ENCODE peak calls at places on chromosomes 4 and X, in nine cellular contexts. O is fibroblast of lung, R is epithelial cell of esophagus, N is mammary epithelial cell, G is right lobe of liver, K is nephron progenitor cell, B is choroid plexus epithelial cell, F is lower leg skin, T is upper lobe of left lung. D is an unnamed sample.

GRCh38 chr4:15868065-15868464 is 70.5 kb downstream of the FGFBP1 start:
- DNase-seq in G (no peak), B (peak; percentile 12), R (peak; percentile 34), K (no peak), N (no peak), T (no peak), F (no peak), O (no peak), D (no peak)

GRCh38 chrX:78886550-78886949 is 58.6 kb upstream of the P2RY10 start:
- DNase-seq in O (no peak), G (no peak), K (no peak), B (peak; percentile 25), T (no peak), F (no peak), N (no peak), R (peak; percentile 1), D (no peak)

GRCh38 chr4:101175896-101176676 is 171.2 kb downstream of the PPP3CA start:
- DNase-seq in G (no peak), N (no peak), T (no peak), F (no peak), B (no peak), R (no peak), K (no peak), O (no peak), D (no peak)

GRCh38 chr4:181548873-181549541 is 694.2 kb upstream of the TENM3 start:
- DNase-seq in T (no peak), G (no peak), R (peak; percentile 84), F (no peak), B (peak; percentile 82), K (no peak), O (peak; percentile 91), N (peak; percentile 79), D (no peak)

GRCh38 chr4:97910005-97910404 is 233.3 kb downstream of the STPG2 start:
- DNase-seq in F (no peak), G (no peak), B (peak; percentile 0), K (no peak), T (no peak), N (no peak), R (peak; percentile 38), O (no peak), D (no peak)

GRCh38 chrX:11470231-11470630 is 177.0 kb downstream of the AMELX start:
- DNase-seq in O (peak; percentile 84), T (no peak), K (no peak), R (peak; percentile 42), N (peak; percentile 66), B (peak; percentile 89), F (no peak), G (no peak), D (no peak)

GRCh38 chr4:23068756-23069155 is 376.0 kb downstream of the GBA3 start:
- DNase-seq in F (no peak), T (no peak), B (no peak), O (no peak), N (no peak), R (no peak), K (no peak), G (no peak), D (no peak)

GRCh38 chr4:116118216-116118615 is 967.2 kb downstream of the TRAM1L1 start:
- DNase-seq in F (no peak), T (no peak), G (no peak), O (no peak), K (no peak), R (no peak), B (peak; percentile 8), N (no peak), D (no peak)

GRCh38 chrX:68795741-68796140 is 33.1 kb upstream of the EFNB1 start:
- DNase-seq in G (no peak), K (no peak), F (no peak), O (no peak), R (no peak), N (no peak), B (no peak), T (no peak), D (no peak)

GRCh38 chrX:22730542-22730941 is 269.2 kb upstream of the DDX53 start:
- DNase-seq in O (no peak), N (no peak), F (no peak), R (no peak), G (no peak), T (no peak), K (no peak), B (no peak), D (no peak)

GRCh38 chrX:121365572-121366161 is 318.3 kb downstream of the GLUD2 start:
- DNase-seq in F (no peak), O (no peak), T (no peak), R (no peak), B (no peak), N (no peak), K (no peak), G (no peak), D (no peak)

GRCh38 chr4:151417164-151417571 is 8.2 kb downstream of the FHIP1A start:
- DNase-seq in O (no peak), R (peak; percentile 90), B (peak; percentile 29), K (no peak), T (no peak), N (peak; percentile 80), F (no peak), G (no peak), D (no peak)

GRCh38 chrX:70168238-70169188 is 8.8 kb upstream of the DGAT2L6 start:
- DNase-seq in F (no peak), O (peak; percentile 66), B (peak; percentile 62), G (no peak), R (peak; percentile 38), T (no peak), K (peak; percentile 16), N (peak; percentile 19), D (no peak)

GRCh38 chr4:88659061-88659889 is 38.4 kb downstream of the NAP1L5 start:
- DNase-seq in R (peak; percentile 87), G (peak; percentile 27), N (peak; percentile 82), O (peak; percentile 81), T (no peak), B (peak; percentile 86), K (peak; percentile 24), F (no peak), D (no peak)

GRCh38 chr4:101604976-101605375 is 185.6 kb upstream of the BANK1 start:
- DNase-seq in T (no peak), O (no peak), R (no peak), N (no peak), F (no peak), B (peak; percentile 23), G (no peak), K (no peak), D (no peak)

GRCh38 chr4:2402053-2402452 is 16.4 kb downstream of the ZFYVE28 start:
- DNase-seq in N (peak; percentile 21), O (no peak), R (peak; percentile 55), B (peak; percentile 40), F (peak; percentile 90), K (peak; percentile 91), T (peak; percentile 86), G (peak; percentile 77), D (no peak)

GRCh38 chr4:62302710-62303109 is 1102.6 kb downstream of the ADGRL3 start:
- DNase-seq in K (no peak), G (no peak), B (no peak), O (no peak), T (no peak), N (no peak), F (no peak), R (no peak), D (no peak)

GRCh38 chr4:79241846-79242245 is 84.0 kb downstream of the NAA11 start:
- DNase-seq in B (peak; percentile 50), F (no peak), K (no peak), N (no peak), G (no peak), T (no peak), R (peak; percentile 34), O (peak; percentile 39), D (no peak)
- TF ChIP-seq CTCF in B (peak; percentile 32), F (no peak), K (no peak), N (no peak), G (no peak), T (no peak), R (no peak), O (peak; percentile 27), D (no peak)

GRCh38 chr4:106816501-106816900 is 219.6 kb downstream of the DKK2 start:
- DNase-seq in G (no peak), N (peak; percentile 7), K (no peak), T (no peak), F (no peak), R (peak; percentile 8), B (peak; percentile 65), O (no peak), D (no peak)

GRCh38 chr4:106818764-106819163 is 217.3 kb downstream of the DKK2 start:
- DNase-seq in N (no peak), B (peak; percentile 23), T (no peak), K (no peak), F (no peak), G (no peak), O (peak; percentile 2), R (no peak), D (no peak)
- TF ChIP-seq CTCF in N (no peak), B (peak; percentile 50), T (no peak), K (no peak), F (no peak), G (no peak), O (peak; percentile 13), R (no peak), D (peak; percentile 83)

DNA sequence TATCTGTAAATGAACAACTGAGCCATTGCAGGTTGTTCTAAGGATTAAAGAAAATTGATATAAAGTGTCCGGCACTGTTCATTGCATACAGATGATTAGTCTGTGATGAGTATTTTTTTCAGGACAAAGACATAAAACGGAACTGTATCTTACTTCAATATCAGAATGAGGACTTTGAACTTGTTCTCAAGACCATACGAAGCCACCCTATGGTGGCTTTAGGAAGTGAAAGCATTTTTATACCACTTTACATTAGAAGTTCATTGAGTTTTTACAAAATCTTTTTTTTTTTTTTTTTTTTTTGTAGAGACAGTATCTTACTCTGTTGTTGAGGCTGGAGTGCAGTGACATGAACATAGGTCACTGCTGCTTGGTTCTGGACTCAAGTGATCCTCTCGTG is 45.2 kb upstream of the TRIM2 start:
- DNase-seq in O (no peak), F (no peak), G (no peak), T (no peak), K (no peak), R (no peak), N (no peak), B (peak; percentile 11), D (no peak)
- TF ChIP-seq CTCF in O (peak; percentile 20), F (no peak), G (no peak), T (no peak), K (no peak), R (peak; percentile 6), N (no peak), B (no peak), D (peak; percentile 51)

DNA sequence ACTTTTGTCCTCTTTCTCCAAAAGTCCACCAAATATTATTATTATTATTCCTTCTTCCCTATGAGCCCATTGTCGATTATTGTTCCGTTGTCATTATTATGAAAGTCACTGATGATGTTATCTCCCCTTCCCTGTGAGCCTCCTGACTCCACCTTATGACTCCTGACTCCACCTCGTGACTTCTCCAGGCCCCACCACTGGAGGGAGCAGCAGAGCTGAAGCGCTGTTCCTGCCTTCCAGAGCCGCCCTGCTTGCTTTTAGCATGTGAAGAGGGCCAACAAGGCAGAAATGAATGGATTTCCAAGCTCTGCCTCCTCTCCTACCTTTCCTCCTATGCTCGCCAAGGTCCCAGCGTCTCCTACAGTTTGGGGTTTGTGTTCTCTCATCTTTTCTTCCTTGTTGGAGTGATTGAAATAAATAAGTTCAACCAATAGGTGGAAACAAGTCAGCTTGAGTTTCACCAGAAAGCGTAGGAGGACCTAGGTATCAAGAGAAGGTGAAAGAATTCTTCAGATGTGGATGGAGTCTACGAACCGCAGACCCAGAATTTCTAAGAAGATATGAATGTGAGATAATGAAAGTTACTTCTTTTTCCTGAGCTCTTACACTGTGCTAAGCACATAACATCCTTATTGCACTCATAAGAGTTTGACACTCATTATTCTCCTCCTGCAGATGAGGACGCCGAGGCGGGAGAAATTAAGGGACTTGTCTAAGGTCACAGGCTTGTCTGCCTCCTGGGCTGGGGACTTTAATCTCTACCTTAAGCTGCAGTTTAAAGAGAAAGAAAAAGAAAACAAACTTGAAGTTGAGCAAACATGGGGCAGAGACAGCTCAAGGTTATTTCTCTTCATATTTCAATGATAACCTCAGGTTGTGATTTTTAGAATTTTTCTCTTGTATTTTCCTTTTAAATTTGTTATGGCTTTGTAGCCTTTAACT is 26.1 kb downstream of the IGSF1 start:
- DNase-seq in T (no peak), R (peak; percentile 3), O (peak; percentile 0), B (no peak), G (peak; percentile 61), K (peak; percentile 13), N (no peak), F (no peak), D (no peak)
- TF ChIP-seq CTCF in T (peak; percentile 10), R (no peak), O (peak; percentile 2), B (no peak), G (peak; percentile 58), K (peak; percentile 13), N (peak; percentile 34), F (no peak), D (peak; percentile 52)